ENCODE peak calls at places on chromosomes 7 and 10, in nine cellular contexts. Y, F, I, T, B, H, X, K and A are unnamed samples.

GRCh38 chr10:4501306-4501705 is 324.7 kb upstream of the AKR1E2 start:
- DNase-seq in T (no peak), B (no peak), K (no peak), H (no peak), F (peak), X (no peak), Y (peak), I (no peak), A (no peak)

GRCh38 chr10:24694086-24694485 is 29.6 kb downstream of the ARHGAP21 start:
- DNase-seq in B (no peak), I (no peak), F (no peak), H (no peak), T (no peak), Y (no peak), K (no peak), X (peak), A (no peak)

GRCh38 chr7:11690395-11690794 is 141.6 kb downstream of the THSD7A start:
- DNase-seq in T (no peak), F (no peak), Y (no peak), X (no peak), H (no peak), I (no peak), B (no peak), K (no peak), A (no peak)

GRCh38 chr10:94315975-94316464 is 46.7 kb downstream of the NOC3L start:
- DNase-seq in I (no peak), T (no peak), H (no peak), F (no peak), B (no peak), X (peak), K (no peak), Y (peak), A (peak)

GRCh38 chr10:37948210-37948609 is 28.2 kb downstream of the ZNF25 start:
- DNase-seq in F (no peak), I (no peak), Y (no peak), B (no peak), T (no peak), X (no peak), H (no peak), K (no peak), A (no peak)

GRCh38 chr10:42553064-42553407 is 85.3 kb downstream of the ZNF33B start:
- DNase-seq in T (no peak), I (no peak), Y (no peak), B (no peak), H (no peak), F (no peak), X (no peak), K (no peak), A (no peak)

GRCh38 chr10:101444058-101444457 is 90.1 kb downstream of the BTRC start:
- DNase-seq in T (no peak), K (no peak), X (peak), H (no peak), Y (no peak), B (no peak), I (no peak), F (peak), A (no peak)

GRCh38 chr10:34764347-34764991 is 50.6 kb downstream of the PARD3 start:
- DNase-seq in I (no peak), X (no peak), T (no peak), B (no peak), Y (no peak), K (no peak), H (no peak), F (no peak), A (no peak)

GRCh38 chr7:108033776-108034497 is 31.0 kb upstream of the LAMB1 start:
- DNase-seq in T (no peak), K (no peak), Y (no peak), F (no peak), H (no peak), B (no peak), I (no peak), X (no peak), A (no peak)

GRCh38 chr7:87341441-87341840 is 4.0 kb upstream of the CROT start:
- DNase-seq in I (no peak), Y (no peak), B (no peak), K (no peak), T (no peak), H (no peak), X (no peak), F (no peak), A (no peak)

GRCh38 chr10:101829561-101830315 is 11.5 kb upstream of the OGA start:
- DNase-seq in Y (peak), X (no peak), T (peak), I (no peak), B (no peak), K (no peak), H (peak), F (no peak), A (no peak)

GRCh38 chr7:112858838-112859237 is 68.6 kb upstream of the TMEM168 start:
- DNase-seq in B (no peak), T (no peak), K (no peak), X (no peak), I (no peak), F (no peak), H (no peak), Y (no peak), A (no peak)

GRCh38 chr10:32054087-32054486 is 2.1 kb downstream of the KIF5B start:
- DNase-seq in X (peak), H (peak), K (no peak), I (no peak), F (peak), T (peak), B (no peak), Y (peak), A (no peak)

GRCh38 chr10:110918633-110919348 is at the start of gene BBIP1:
- DNase-seq in B (no peak), F (peak), Y (peak), T (no peak), I (peak), X (peak), K (no peak), H (peak), A (peak)

GRCh38 chr7:128842674-128843641 is 12.8 kb downstream of the FLNC start:
- DNase-seq in T (no peak), K (no peak), I (no peak), X (no peak), H (no peak), F (no peak), B (peak), Y (no peak), A (no peak)

GRCh38 chr7:1659696-1660095 is 10.4 kb upstream of the ELFN1 start:
- DNase-seq in T (no peak), H (no peak), I (no peak), X (no peak), K (no peak), Y (no peak), B (no peak), F (no peak), A (no peak)

GRCh38 chr7:24419070-24419469 is 135.1 kb downstream of the NPY start:
- DNase-seq in H (no peak), X (peak), T (no peak), F (no peak), I (no peak), K (no peak), Y (no peak), B (no peak), A (no peak)

GRCh38 chr7:22842383-22842903 is 19.8 kb upstream of the TOMM7 start:
- DNase-seq in F (peak), Y (no peak), X (no peak), B (no peak), K (no peak), I (peak), H (no peak), T (peak), A (no peak)

GRCh38 chr7:106382129-106382528 is 97.3 kb upstream of the NAMPT start:
- DNase-seq in H (no peak), F (no peak), B (no peak), T (no peak), X (no peak), I (no peak), K (no peak), Y (no peak), A (no peak)

GRCh38 chr7:54409917-54410316 is 132.3 kb upstream of the VSTM2A start:
- DNase-seq in I (no peak), K (no peak), X (no peak), Y (no peak), H (no peak), B (no peak), F (no peak), T (no peak), A (no peak)

GRCh38 chr10:35329520-35329919 is 6.8 kb upstream of the CCNY start:
- DNase-seq in H (no peak), X (no peak), Y (no peak), I (peak), B (no peak), K (peak), F (no peak), T (no peak), A (no peak)

GRCh38 chr10:125417605-125418004 is 257.2 kb upstream of the CTBP2 start:
- DNase-seq in Y (no peak), H (no peak), X (no peak), B (no peak), F (no peak), I (no peak), K (no peak), T (no peak), A (no peak)

GRCh38 chr7:84248267-84248666 is 53.7 kb upstream of the SEMA3A start:
- DNase-seq in X (peak), K (no peak), Y (no peak), H (no peak), I (no peak), T (no peak), F (no peak), B (no peak), A (no peak)

GRCh38 chr10:25170627-25171026 is 4.2 kb upstream of the GPR158 start:
- DNase-seq in X (no peak), K (no peak), F (no peak), H (no peak), Y (no peak), T (no peak), I (no peak), B (no peak), A (no peak)

GRCh38 chr10:15084502-15084922 is 4.1 kb downstream of the ACBD7 start:
- DNase-seq in K (no peak), H (peak), I (peak), Y (peak), F (peak), X (peak), T (no peak), B (no peak), A (peak)

GRCh38 chr10:18254692-18255091 is 114.5 kb downstream of the CACNB2 start:
- DNase-seq in X (no peak), F (no peak), T (no peak), I (no peak), K (no peak), Y (no peak), H (no peak), B (no peak), A (no peak)

GRCh38 chr7:41701542-41701941 is 1.3 kb downstream of the INHBA start:
- DNase-seq in F (no peak), T (no peak), B (no peak), X (no peak), H (no peak), Y (no peak), I (no peak), K (no peak), A (no peak)
- H3K4me3 ChIP-seq in F (no peak), T (no peak), B (peak), X (peak), H (no peak), Y (peak), I (no peak), K (no peak), A (peak)

GRCh38 chr7:47570649-47571050 is 11.3 kb downstream of the TNS3 start:
- DNase-seq in K (no peak), Y (no peak), B (peak), H (no peak), X (peak), I (no peak), T (peak), F (no peak), A (no peak)

GRCh38 chr7:47572939-47573757 is 8.8 kb downstream of the TNS3 start:
- DNase-seq in Y (no peak), X (no peak), I (no peak), T (no peak), H (no peak), K (no peak), F (peak), B (no peak), A (no peak)

GRCh38 chr7:47573758-47574472 is 8.0 kb downstream of the TNS3 start:
- DNase-seq in I (no peak), T (no peak), B (no peak), Y (peak), K (no peak), X (peak), F (no peak), H (no peak), A (no peak)

GRCh38 chr7:47571355-47572100 is 10.4 kb downstream of the TNS3 start:
- DNase-seq in X (peak), Y (peak), K (no peak), T (peak), B (peak), I (peak), H (no peak), F (peak), A (peak)

DNA sequence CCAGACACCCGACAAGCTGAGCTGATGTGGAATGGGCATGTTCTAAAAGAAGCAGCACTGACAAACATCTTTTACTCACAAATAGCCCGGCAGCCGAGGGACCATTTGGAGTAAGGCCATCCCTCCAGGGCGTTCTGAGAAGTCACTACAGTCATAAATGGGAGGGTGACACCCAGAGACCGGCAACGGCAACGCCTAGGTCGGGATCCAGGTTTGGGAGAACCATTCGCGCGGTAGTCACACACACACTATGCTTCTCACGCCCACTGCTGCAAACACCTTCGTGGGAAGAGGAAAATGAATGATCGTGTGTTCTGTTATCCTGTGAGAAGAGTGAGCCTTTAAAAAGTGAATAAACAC is 9.8 kb downstream of the TNS3 start:
- DNase-seq in Y (no peak), B (peak), T (no peak), I (no peak), X (no peak), K (no peak), F (peak), H (no peak), A (no peak)
- H3K4me3 ChIP-seq in Y (no peak), B (peak), T (no peak), I (peak), X (no peak), K (no peak), F (no peak), H (no peak), A (no peak)

GRCh38 chr10:49762566-49762877 is 399 bp upstream of the OGDHL start:
- DNase-seq in T (no peak), Y (no peak), I (no peak), K (no peak), B (no peak), F (no peak), H (no peak), X (no peak), A (no peak)
- H3K4me3 ChIP-seq in T (no peak), Y (no peak), I (peak), K (peak), B (peak), F (no peak), H (peak), X (peak), A (peak)

GRCh38 chr10:114262478-114262877 is 23.4 kb downstream of the VWA2 start:
- DNase-seq in H (no peak), Y (no peak), B (no peak), T (no peak), X (no peak), K (no peak), I (no peak), F (no peak), A (no peak)

GRCh38 chr10:114259825-114260224 is 20.8 kb downstream of the VWA2 start:
- DNase-seq in T (no peak), F (no peak), B (peak), Y (no peak), I (no peak), K (no peak), H (no peak), X (peak), A (no peak)

GRCh38 chr10:114258274-114258840 is 19.3 kb downstream of the VWA2 start:
- DNase-seq in Y (peak), I (no peak), K (no peak), T (no peak), H (no peak), B (no peak), F (no peak), X (peak), A (no peak)

GRCh38 chr10:114260366-114260765 is 21.3 kb downstream of the VWA2 start:
- DNase-seq in T (no peak), B (no peak), X (no peak), H (no peak), Y (no peak), I (no peak), K (no peak), F (no peak), A (no peak)

GRCh38 chr10:114261116-114261515 is 22.1 kb downstream of the VWA2 start:
- DNase-seq in F (no peak), B (no peak), X (peak), Y (no peak), K (no peak), I (peak), H (no peak), T (no peak), A (peak)
- H3K4me3 ChIP-seq in F (no peak), B (no peak), X (no peak), Y (no peak), K (no peak), I (no peak), H (no peak), T (no peak), A (no peak)